ENCODE peak calls at places on chromosome 14, in nine cellular contexts. M, A, T, G, H, K, V, Y and O are unnamed samples.

GRCh38 chr14:87955501-87955900 is 37.5 kb downstream of the GALC start:
- DNase-seq in M (no peak), A (no peak), T (no peak), G (no peak), H (no peak), K (no peak), V (no peak), Y (no peak), O (no peak)

GRCh38 chr14:96053236-96053599 is 14.1 kb downstream of the C14orf132 start:
- DNase-seq in M (no peak), A (no peak), T (no peak), G (no peak), H (no peak), K (no peak), V (no peak), Y (no peak), O (no peak)

GRCh38 chr14:80135305-80136088 is 75.8 kb downstream of the DIO2 start:
- DNase-seq in M (no peak), A (no peak), T (no peak), G (no peak), H (no peak), K (no peak), V (no peak), Y (no peak), O (no peak)

GRCh38 chr14:49946320-49947141 is 53.6 kb downstream of the ARF6 start:
- DNase-seq in M (peak), A (no peak), T (no peak), G (no peak), H (peak), K (peak), V (no peak), Y (no peak), O (no peak)

GRCh38 chr14:97458302-97459137 is 661.3 kb downstream of the VRK1 start:
- DNase-seq in M (peak), A (no peak), T (no peak), G (no peak), H (no peak), K (no peak), V (no peak), Y (peak), O (no peak)

GRCh38 chr14:103209054-103209453 is 85.8 kb downstream of the TNFAIP2 start:
- DNase-seq in M (no peak), A (no peak), T (no peak), G (no peak), H (no peak), K (no peak), V (peak), Y (no peak), O (no peak)

GRCh38 chr14:93016275-93016845 is 93.4 kb downstream of the CHGA start:
- DNase-seq in M (no peak), A (no peak), T (no peak), G (no peak), H (no peak), K (no peak), V (no peak), Y (no peak), O (no peak)

GRCh38 chr14:74638970-74639369 is 26.9 kb upstream of the LTBP2 start:
- DNase-seq in M (no peak), A (no peak), T (no peak), G (no peak), H (no peak), K (no peak), V (no peak), Y (no peak), O (no peak)

GRCh38 chr14:100726467-100726811 is 253 bp upstream of the DLK1 start:
- DNase-seq in M (no peak), A (no peak), T (no peak), G (no peak), H (no peak), K (no peak), V (no peak), Y (no peak), O (no peak)

GRCh38 chr14:75995372-75996041 is 9.9 kb downstream of the IFT43 start:
- DNase-seq in M (peak), A (peak), T (peak), G (peak), H (no peak), K (no peak), V (peak), Y (peak), O (no peak)

GRCh38 chr14:85529803-85530574 is at the start of gene FLRT2:
- DNase-seq in M (peak), A (peak), T (peak), G (peak), H (peak), K (no peak), V (peak), Y (peak), O (peak)

GRCh38 chr14:53613404-53614253 is 343.0 kb downstream of the BMP4 start:
- DNase-seq in M (peak), A (no peak), T (no peak), G (no peak), H (peak), K (peak), V (no peak), Y (peak), O (no peak)

GRCh38 chr14:93943052-93943451 is 15.9 kb downstream of the FAM181A start:
- DNase-seq in M (no peak), A (no peak), T (no peak), G (no peak), H (no peak), K (no peak), V (no peak), Y (no peak), O (no peak)

GRCh38 chr14:38210168-38210567 is 2.5 kb downstream of the SSTR1 start:
- DNase-seq in M (peak), A (no peak), T (no peak), G (no peak), H (peak), K (no peak), V (no peak), Y (no peak), O (no peak)

GRCh38 chr14:31025335-31026075 is at the start of gene AP4S1:
- DNase-seq in M (peak), A (peak), T (peak), G (peak), H (peak), K (peak), V (peak), Y (peak), O (peak)

GRCh38 chr14:92352158-92352985 is 29.4 kb downstream of the SLC24A4 start:
- DNase-seq in M (no peak), A (no peak), T (no peak), G (no peak), H (no peak), K (peak), V (no peak), Y (no peak), O (peak)

GRCh38 chr14:34843011-34843554 is 32.1 kb downstream of the BAZ1A start:
- DNase-seq in M (no peak), A (no peak), T (no peak), G (no peak), H (peak), K (peak), V (no peak), Y (no peak), O (peak)

GRCh38 chr14:58702466-58703148 is 64.8 kb downstream of the DACT1 start:
- DNase-seq in M (no peak), A (no peak), T (no peak), G (no peak), H (no peak), K (no peak), V (no peak), Y (no peak), O (no peak)

GRCh38 chr14:72594099-72594901 is 299.6 kb downstream of the DPF3 start:
- DNase-seq in M (no peak), A (peak), T (no peak), G (no peak), H (no peak), K (no peak), V (no peak), Y (peak), O (no peak)

GRCh38 chr14:103833711-103834110 is 13.7 kb downstream of the PPP1R13B start:
- DNase-seq in M (no peak), A (no peak), T (no peak), G (no peak), H (no peak), K (no peak), V (no peak), Y (no peak), O (no peak)

GRCh38 chr14:94341654-94342333 is 18.7 kb upstream of the SERPINA6 start:
- DNase-seq in M (no peak), A (no peak), T (no peak), G (no peak), H (no peak), K (no peak), V (no peak), Y (no peak), O (no peak)

GRCh38 chr14:41280745-41281144 is 325.9 kb upstream of the LRFN5 start:
- DNase-seq in M (no peak), A (no peak), T (no peak), G (no peak), H (no peak), K (no peak), V (no peak), Y (no peak), O (no peak)

GRCh38 chr14:49786315-49786714 is 18.4 kb downstream of the KLHDC2 start:
- DNase-seq in M (no peak), A (no peak), T (no peak), G (no peak), H (no peak), K (no peak), V (no peak), Y (no peak), O (no peak)

DNA sequence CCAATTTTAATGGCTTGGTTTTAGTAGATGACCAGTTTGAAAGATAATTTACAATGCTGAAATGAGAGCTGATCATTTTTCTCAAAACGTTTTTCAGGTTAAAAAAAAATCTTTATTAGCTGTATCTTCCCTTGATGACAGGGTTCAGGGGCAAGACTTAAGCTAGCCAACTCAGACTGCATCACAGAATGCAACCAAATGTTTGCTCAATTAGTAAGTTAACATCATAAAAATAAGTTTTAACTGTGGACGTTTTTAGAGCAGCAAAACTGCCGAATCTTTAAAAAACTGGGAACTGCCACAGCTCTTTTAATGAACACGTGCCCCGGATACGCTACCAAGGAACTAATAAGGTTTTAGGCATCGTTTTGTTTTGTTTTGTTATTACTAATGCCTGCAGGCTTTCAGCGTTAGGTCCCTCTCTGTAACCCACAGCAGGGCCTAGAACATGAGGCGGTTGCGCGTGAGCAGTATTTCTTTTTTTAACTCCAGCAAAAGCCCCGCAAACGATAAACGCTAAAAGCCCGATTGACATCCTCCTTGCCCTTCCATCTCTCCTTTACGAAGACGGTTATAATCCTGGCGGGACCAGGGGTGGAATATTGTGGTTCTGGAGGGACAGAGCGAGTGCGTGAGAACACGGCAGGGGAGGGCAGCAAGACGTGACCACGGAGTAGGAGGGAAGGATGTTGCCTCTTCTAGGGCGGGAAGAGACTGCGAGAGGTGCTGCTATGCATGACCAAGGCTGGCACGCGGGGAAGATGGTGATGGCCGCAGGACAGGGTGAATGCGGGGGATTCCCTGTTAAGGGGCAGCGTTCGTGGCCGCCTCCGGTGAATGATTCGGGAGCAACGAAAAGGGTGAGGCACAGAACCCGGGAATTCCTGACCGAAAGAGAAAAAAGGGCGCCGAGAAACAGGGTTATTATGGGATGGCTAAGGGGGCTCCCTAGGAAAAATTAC is 652 bp downstream of the SUPT16H start:
- DNase-seq in M (peak), A (peak), T (peak), G (no peak), H (peak), K (peak), V (no peak), Y (peak), O (peak)
- TF ChIP-seq POLR2A in M (no peak), A (no peak), T (no peak), G (no peak), H (no peak), K (no peak), V (no peak), Y (no peak), O (no peak)

GRCh38 chr14:68528031-68528687 is 264.7 kb downstream of the ZFP36L1 start:
- DNase-seq in M (no peak), A (no peak), T (no peak), G (no peak), H (peak), K (no peak), V (no peak), Y (no peak), O (no peak)

GRCh38 chr14:68527329-68527851 is 265.5 kb downstream of the ZFP36L1 start:
- DNase-seq in M (peak), A (no peak), T (no peak), G (peak), H (peak), K (no peak), V (no peak), Y (peak), O (no peak)

GRCh38 chr14:68526420-68527105 is 266.3 kb downstream of the ZFP36L1 start:
- DNase-seq in M (peak), A (no peak), T (peak), G (peak), H (peak), K (no peak), V (no peak), Y (no peak), O (no peak)

GRCh38 chr14:68534301-68534700 is 258.6 kb downstream of the ZFP36L1 start:
- DNase-seq in M (no peak), A (no peak), T (no peak), G (no peak), H (no peak), K (no peak), V (no peak), Y (no peak), O (no peak)

GRCh38 chr14:68530443-68530842 is 262.4 kb downstream of the ZFP36L1 start:
- DNase-seq in M (no peak), A (no peak), T (no peak), G (no peak), H (no peak), K (no peak), V (no peak), Y (no peak), O (peak)
- TF ChIP-seq POLR2A in M (no peak), A (no peak), T (no peak), G (no peak), H (no peak), K (no peak), V (no peak), Y (no peak), O (no peak)

GRCh38 chr14:60247994-60248696 is 876 bp upstream of the PPM1A start:
- DNase-seq in M (peak), A (peak), T (peak), G (peak), H (peak), K (peak), V (peak), Y (peak), O (peak)
- TF ChIP-seq POLR2A in M (peak), A (peak), T (peak), G (peak), H (no peak), K (no peak), V (peak), Y (no peak), O (no peak)

DNA sequence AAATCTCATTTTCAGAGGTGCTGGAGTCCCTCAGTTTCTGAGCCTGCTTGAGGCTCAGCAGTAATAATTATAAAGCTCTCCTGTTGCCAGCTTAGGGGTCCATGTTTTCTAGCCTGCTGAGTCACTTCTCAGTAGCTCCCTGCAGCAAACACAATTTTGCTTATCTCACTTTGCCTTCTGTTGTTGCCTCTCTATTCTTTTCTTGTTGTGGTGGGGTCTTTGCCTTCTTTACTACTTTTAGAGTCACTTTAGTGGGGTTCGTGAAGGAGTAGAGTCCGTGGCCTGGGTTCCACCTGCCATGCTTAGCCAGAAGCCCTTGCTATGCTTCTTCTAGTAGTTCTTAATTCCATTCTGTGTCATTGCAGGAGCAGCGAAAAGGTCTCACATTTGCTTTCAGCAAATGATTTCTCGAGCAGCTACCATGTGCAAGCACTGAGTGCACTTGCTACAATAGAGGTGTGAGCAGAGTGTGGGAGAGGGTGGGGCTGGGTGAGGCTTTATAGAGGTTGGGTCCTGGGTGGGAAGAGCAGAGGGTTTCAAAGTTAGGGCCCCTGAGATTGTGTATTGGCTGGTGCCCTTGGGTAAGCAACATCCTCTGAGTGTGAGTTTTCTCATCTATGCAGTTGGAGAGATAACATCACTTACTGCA is 114.3 kb downstream of the ADCK1 start:
- DNase-seq in M (no peak), A (no peak), T (no peak), G (no peak), H (no peak), K (no peak), V (no peak), Y (no peak), O (peak)
- TF ChIP-seq POLR2A in M (no peak), A (no peak), T (no peak), G (no peak), H (no peak), K (no peak), V (no peak), Y (no peak), O (no peak)

GRCh38 chr14:65159281-65160062 is 57.2 kb upstream of the MAX start:
- DNase-seq in M (no peak), A (no peak), T (no peak), G (no peak), H (no peak), K (no peak), V (no peak), Y (no peak), O (no peak)

GRCh38 chr14:65164068-65164824 is 61.9 kb upstream of the MAX start:
- DNase-seq in M (peak), A (no peak), T (no peak), G (no peak), H (peak), K (peak), V (no peak), Y (no peak), O (peak)

GRCh38 chr14:65164825-65165135 is 62.5 kb upstream of the MAX start:
- DNase-seq in M (no peak), A (no peak), T (no peak), G (no peak), H (no peak), K (peak), V (no peak), Y (no peak), O (no peak)

GRCh38 chr14:65156568-65157366 is 54.5 kb upstream of the MAX start:
- DNase-seq in M (peak), A (no peak), T (peak), G (no peak), H (no peak), K (no peak), V (peak), Y (peak), O (no peak)

GRCh38 chr14:65160091-65160490 is 57.8 kb upstream of the MAX start:
- DNase-seq in M (no peak), A (no peak), T (no peak), G (no peak), H (no peak), K (no peak), V (no peak), Y (no peak), O (no peak)
- TF ChIP-seq POLR2A in M (no peak), A (no peak), T (no peak), G (no peak), H (no peak), K (no peak), V (no peak), Y (no peak), O (no peak)

GRCh38 chr14:69375722-69376121 is 22.4 kb downstream of the ERH start:
- DNase-seq in M (no peak), A (no peak), T (no peak), G (no peak), H (no peak), K (no peak), V (no peak), Y (no peak), O (no peak)
- TF ChIP-seq POLR2A in M (no peak), A (no peak), T (no peak), G (no peak), H (no peak), K (no peak), V (no peak), Y (no peak), O (no peak)

GRCh38 chr14:89399594-89400068 is 17.4 kb downstream of the FOXN3 start:
- DNase-seq in M (peak), A (peak), T (no peak), G (no peak), H (peak), K (peak), V (no peak), Y (no peak), O (no peak)
- TF ChIP-seq POLR2A in M (no peak), A (no peak), T (no peak), G (no peak), H (no peak), K (no peak), V (no peak), Y (no peak), O (no peak)